ENCODE peak calls at places on chromosomes 11 and 22, in four cellular contexts. X is activated T-helper 9 cell treated with anti-CD3 and anti-CD28 coated beads, Interleukin-2, amount 50 U/mL, for 16 hours; C is right lobe of liver; M is Ammon's horn. E is an unnamed sample.
A peak's percentile ranks its signal among the peaks of the same experiment; 100 is the strongest.

GRCh38 chr11:32341676-32342613 is 93.4 kb downstream of the WT1 start:
- DNase-seq in X (no peak), C (no peak), M (no peak), E (no peak)

GRCh38 chr11:85539740-85540139 is 87.4 kb downstream of the DLG2 start:
- DNase-seq in C (no peak), X (no peak), M (no peak), E (no peak)

GRCh38 chr22:17972385-17973181 is 51.8 kb downstream of the MICAL3 start:
- DNase-seq in C (peak; percentile 68), M (no peak), X (no peak), E (peak; percentile 42)

GRCh38 chr11:118670063-118670462 is 9.4 kb downstream of the TREH start:
- DNase-seq in M (no peak), C (no peak), X (no peak), E (no peak)

GRCh38 chr11:70059971-70060370 is 18.1 kb upstream of the ANO1 start:
- DNase-seq in C (no peak), X (no peak), M (no peak), E (no peak)

GRCh38 chr11:81497202-81497804 is 1236.4 kb downstream of the FAM181B start:
- DNase-seq in X (no peak), C (no peak), M (peak; percentile 54), E (peak; percentile 30)

GRCh38 chr11:43868852-43869567 is 11.6 kb upstream of the ALKBH3 start:
- DNase-seq in X (no peak), M (peak; percentile 14), C (no peak), E (peak; percentile 75)

GRCh38 chr11:1382831-1383607 is 6.7 kb upstream of the BRSK2 start:
- DNase-seq in X (peak; percentile 73), M (peak; percentile 88), C (peak; percentile 84), E (peak; percentile 40)

GRCh38 chr11:120425527-120425926 is 86.0 kb upstream of the GRIK4 start:
- DNase-seq in C (no peak), X (no peak), M (no peak), E (no peak)

GRCh38 chr22:19745155-19746133 is 15.1 kb upstream of the TBX1 start:
- DNase-seq in M (no peak), X (no peak), C (no peak), E (no peak)

GRCh38 chr11:132844956-132845355 is 687.3 kb downstream of the OPCML start:
- DNase-seq in M (no peak), X (no peak), C (no peak), E (peak; percentile 27)

GRCh38 chr11:113475160-113475761 is at the start of gene DRD2:
- DNase-seq in C (no peak), X (no peak), M (no peak), E (no peak)

GRCh38 chr11:107102692-107103463 is 84.6 kb upstream of the GUCY1A2 start:
- DNase-seq in M (peak; percentile 53), C (no peak), X (no peak), E (no peak)

GRCh38 chr11:85170184-85170583 is 457.0 kb downstream of the DLG2 start:
- DNase-seq in X (no peak), M (no peak), C (no peak), E (peak; percentile 10)

GRCh38 chr22:31233001-31233400 is 20.9 kb downstream of the LIMK2 start:
- DNase-seq in M (no peak), X (no peak), C (no peak), E (no peak)

GRCh38 chr11:128484172-128484571 is 103.2 kb downstream of the ETS1 start:
- DNase-seq in X (no peak), C (no peak), M (no peak), E (peak; percentile 18)

GRCh38 chr11:47302853-47303252 is 32.9 kb downstream of the MADD start:
- DNase-seq in C (no peak), M (no peak), X (no peak), E (no peak)

GRCh38 chr11:128929991-128930390 is 12.7 kb downstream of the TP53AIP1 start:
- DNase-seq in X (no peak), C (no peak), M (no peak), E (no peak)

GRCh38 chr11:108967571-108967970 is 302.7 kb downstream of the DDX10 start:
- DNase-seq in M (peak; percentile 75), C (no peak), X (no peak), E (no peak)

GRCh38 chr11:46117842-46118241 is 3.4 kb downstream of the PHF21A start:
- DNase-seq in C (no peak), X (no peak), M (no peak), E (no peak)

GRCh38 chr22:40406063-40406890 is 35.9 kb downstream of the SGSM3 start:
- DNase-seq in M (no peak), X (no peak), C (no peak), E (no peak)

GRCh38 chr11:18111005-18111404 is 5.1 kb upstream of the SAAL1 start:
- DNase-seq in C (no peak), X (no peak), M (no peak), E (no peak)

GRCh38 chr22:49027122-49027670 is 800.5 kb downstream of the BRD1 start:
- DNase-seq in C (peak; percentile 32), M (peak; percentile 60), X (no peak), E (no peak)

GRCh38 chr11:99268895-99269294 is 248.1 kb downstream of the CNTN5 start:
- DNase-seq in M (no peak), X (no peak), C (no peak), E (no peak)

GRCh38 chr11:20088368-20089260 is 71.7 kb downstream of the DBX1 start:
- DNase-seq in C (no peak), X (no peak), M (no peak), E (no peak)

GRCh38 chr11:68037481-68038225 is 1.2 kb upstream of the TCIRG1 start:
- DNase-seq in X (no peak), C (peak; percentile 61), M (no peak), E (no peak)